ENCODE peak calls at places on chromosome 3, in ten cellular contexts. G, W, S, B, P, F, T, Y, V and Z are unnamed samples.

GRCh38 chr3:136305879-136306278 is 55.7 kb downstream of the PCCB start:
- DNase-seq in G (peak), W (no peak), S (no peak), B (no peak), P (no peak), F (no peak), T (peak), Y (no peak), V (no peak), Z (no peak)

GRCh38 chr3:190384241-190384863 is 3.6 kb upstream of the CLDN16 start:
- DNase-seq in G (peak), W (peak), S (peak), B (peak), P (no peak), F (no peak), T (peak), Y (no peak), V (peak), Z (no peak)

GRCh38 chr3:119529883-119530282 is 29.5 kb downstream of the CD80 start:
- DNase-seq in G (peak), W (peak), S (no peak), B (no peak), P (no peak), F (no peak), T (no peak), Y (no peak), V (no peak), Z (no peak)

GRCh38 chr3:186514296-186515002 is 29.7 kb downstream of the CRYGS start:
- DNase-seq in G (no peak), W (no peak), S (peak), B (no peak), P (no peak), F (no peak), T (no peak), Y (no peak), V (no peak), Z (no peak)

GRCh38 chr3:174495928-174496327 is 363.2 kb upstream of the NAALADL2 start:
- DNase-seq in G (peak), W (no peak), S (no peak), B (no peak), P (no peak), F (no peak), T (no peak), Y (no peak), V (no peak), Z (no peak)

GRCh38 chr3:50665603-50666115 is 9.1 kb upstream of the DOCK3 start:
- DNase-seq in G (no peak), W (no peak), S (no peak), B (no peak), P (no peak), F (no peak), T (no peak), Y (no peak), V (no peak), Z (no peak)

GRCh38 chr3:146125946-146126345 is 35.0 kb downstream of the PLOD2 start:
- DNase-seq in G (peak), W (peak), S (no peak), B (no peak), P (no peak), F (no peak), T (no peak), Y (no peak), V (no peak), Z (no peak)

GRCh38 chr3:97835761-97836160 is 13.9 kb downstream of the CRYBG3 start:
- DNase-seq in G (peak), W (peak), S (no peak), B (no peak), P (no peak), F (no peak), T (no peak), Y (no peak), V (no peak), Z (no peak)

GRCh38 chr3:161920196-161920595 is 423.6 kb downstream of the OTOL1 start:
- DNase-seq in G (no peak), W (no peak), S (no peak), B (no peak), P (no peak), F (no peak), T (no peak), Y (no peak), V (no peak), Z (no peak)

GRCh38 chr3:41000471-41000870 is 198.8 kb upstream of the CTNNB1 start:
- DNase-seq in G (peak), W (no peak), S (no peak), B (peak), P (no peak), F (no peak), T (no peak), Y (no peak), V (no peak), Z (no peak)

GRCh38 chr3:51819709-51820406 is 40.8 kb upstream of the IQCF6 start:
- DNase-seq in G (no peak), W (no peak), S (peak), B (no peak), P (no peak), F (peak), T (no peak), Y (no peak), V (no peak), Z (no peak)

GRCh38 chr3:161295325-161295724 is 74.2 kb downstream of the NMD3 start:
- DNase-seq in G (peak), W (no peak), S (no peak), B (no peak), P (no peak), F (no peak), T (no peak), Y (no peak), V (no peak), Z (no peak)

GRCh38 chr3:159922861-159923312 is 65.7 kb upstream of the IL12A start:
- DNase-seq in G (no peak), W (no peak), S (no peak), B (no peak), P (no peak), F (no peak), T (no peak), Y (no peak), V (no peak), Z (no peak)

GRCh38 chr3:154931484-154931883 is 148.6 kb upstream of the MME start:
- DNase-seq in G (peak), W (peak), S (no peak), B (peak), P (no peak), F (no peak), T (no peak), Y (no peak), V (no peak), Z (no peak)

GRCh38 chr3:46649436-46649835 is 37.1 kb downstream of the FAM240A start:
- DNase-seq in G (no peak), W (no peak), S (no peak), B (no peak), P (no peak), F (no peak), T (no peak), Y (no peak), V (no peak), Z (no peak)

GRCh38 chr3:15467227-15468181 is 40.1 kb downstream of the EAF1 start:
- DNase-seq in G (no peak), W (no peak), S (no peak), B (no peak), P (no peak), F (no peak), T (no peak), Y (no peak), V (no peak), Z (no peak)

GRCh38 chr3:14791343-14791945 is 27.3 kb upstream of the FGD5 start:
- DNase-seq in G (peak), W (no peak), S (peak), B (peak), P (peak), F (peak), T (peak), Y (peak), V (peak), Z (peak)

GRCh38 chr3:194543550-194543949 is 56.7 kb upstream of the ATP13A3 start:
- DNase-seq in G (no peak), W (no peak), S (no peak), B (no peak), P (no peak), F (no peak), T (no peak), Y (no peak), V (no peak), Z (no peak)

GRCh38 chr3:185335799-185336198 is 27.1 kb upstream of the MAP3K13 start:
- DNase-seq in G (peak), W (peak), S (no peak), B (no peak), P (no peak), F (no peak), T (no peak), Y (no peak), V (no peak), Z (no peak)

GRCh38 chr3:117105650-117106049 is 396.1 kb downstream of the TUSC7 start:
- DNase-seq in G (peak), W (peak), S (no peak), B (no peak), P (no peak), F (no peak), T (no peak), Y (no peak), V (no peak), Z (no peak)

GRCh38 chr3:127182848-127183714 is 9.8 kb upstream of the PRR23E start:
- DNase-seq in G (no peak), W (no peak), S (peak), B (no peak), P (no peak), F (no peak), T (no peak), Y (no peak), V (no peak), Z (no peak)

GRCh38 chr3:127745656-127746399 is 73.1 kb downstream of the ABTB1 start:
- DNase-seq in G (no peak), W (no peak), S (no peak), B (no peak), P (no peak), F (no peak), T (no peak), Y (no peak), V (no peak), Z (no peak)

GRCh38 chr3:172844428-172844827 is 93.9 kb downstream of the ECT2 start:
- DNase-seq in G (no peak), W (no peak), S (no peak), B (no peak), P (no peak), F (no peak), T (no peak), Y (no peak), V (no peak), Z (no peak)

GRCh38 chr3:35965908-35966307 is 326.6 kb downstream of the ARPP21 start:
- DNase-seq in G (peak), W (peak), S (no peak), B (peak), P (no peak), F (no peak), T (peak), Y (no peak), V (no peak), Z (no peak)

GRCh38 chr3:101281616-101282015 is 38.8 kb downstream of the IMPG2 start:
- DNase-seq in G (peak), W (no peak), S (no peak), B (no peak), P (no peak), F (no peak), T (no peak), Y (no peak), V (no peak), Z (no peak)

GRCh38 chr3:50154476-50154839 is 666 bp upstream of the SEMA3F start:
- DNase-seq in G (no peak), W (no peak), S (no peak), B (no peak), P (no peak), F (no peak), T (no peak), Y (no peak), V (no peak), Z (no peak)

GRCh38 chr3:14508966-14509795 is 31.0 kb downstream of the GRIP2 start:
- DNase-seq in G (no peak), W (no peak), S (peak), B (peak), P (peak), F (peak), T (peak), Y (peak), V (peak), Z (peak)

DNA sequence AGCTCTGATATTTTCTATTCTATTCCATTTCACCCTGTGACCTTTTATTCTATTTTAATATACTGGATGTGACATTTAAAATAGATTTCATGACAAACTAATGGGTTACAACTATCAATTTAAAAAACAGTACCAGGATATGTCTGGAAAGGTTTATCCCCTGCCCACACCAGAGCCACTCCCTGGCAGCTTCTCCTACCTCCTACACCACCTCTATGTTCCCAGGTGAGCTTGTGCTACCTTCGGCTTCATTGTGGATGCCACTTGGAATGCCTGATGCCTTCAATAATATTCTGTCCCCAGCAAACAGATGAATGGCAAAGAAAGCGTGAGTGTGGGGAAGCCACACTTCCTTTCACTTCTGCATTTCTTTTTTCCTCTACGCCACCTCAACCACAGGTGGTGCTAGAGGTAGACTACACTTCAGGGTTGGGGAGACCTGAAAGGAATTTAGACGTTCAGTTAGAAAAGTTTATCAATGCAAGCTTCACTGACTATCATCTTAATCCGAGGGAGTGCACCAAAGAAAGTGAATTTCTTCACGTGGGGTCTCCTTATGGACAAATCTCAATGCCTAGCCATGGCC is 213.0 kb downstream of the SSR3 start:
- DNase-seq in G (no peak), W (no peak), S (no peak), B (no peak), P (no peak), F (no peak), T (peak), Y (no peak), V (no peak), Z (no peak)
- TF ChIP-seq CTCF in G (no peak), W (no peak), S (peak), B (no peak), P (no peak), F (no peak), T (peak), Y (no peak), V (no peak), Z (no peak)

DNA sequence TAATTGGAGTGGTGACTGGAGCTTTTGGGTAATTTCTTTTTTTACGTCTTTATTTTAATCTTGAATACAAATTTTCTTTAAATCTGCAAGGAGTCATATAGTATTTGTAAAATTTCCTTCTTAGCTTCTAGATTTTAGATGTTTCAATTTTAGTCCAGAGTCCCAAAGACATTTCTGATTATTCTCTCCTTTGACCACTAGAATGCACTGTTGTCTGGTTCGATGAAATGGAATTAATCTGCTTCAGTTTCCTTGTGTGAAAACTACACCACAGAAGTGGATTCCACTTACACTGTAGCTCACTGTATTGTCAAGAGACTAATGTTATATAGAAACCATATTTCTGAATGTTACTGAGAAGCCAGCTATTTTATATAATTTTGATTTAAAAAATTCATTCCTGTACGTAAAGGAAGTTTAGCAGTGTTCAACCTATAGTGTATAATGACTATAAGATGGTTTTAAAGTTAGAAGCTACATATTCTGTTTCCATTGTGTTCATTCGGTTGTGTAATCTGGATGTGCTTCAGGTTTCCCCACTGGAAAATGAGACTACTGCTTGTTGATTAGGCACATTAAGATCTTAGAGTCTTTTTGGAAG is 6.1 kb downstream of the GRAMD1C start:
- DNase-seq in G (peak), W (no peak), S (no peak), B (no peak), P (no peak), F (no peak), T (peak), Y (no peak), V (no peak), Z (no peak)
- TF ChIP-seq CTCF in G (peak), W (peak), S (peak), B (peak), P (peak), F (peak), T (peak), Y (peak), V (peak), Z (peak)

GRCh38 chr3:76753599-76753998 is 286.3 kb upstream of the ROBO2 start:
- DNase-seq in G (no peak), W (no peak), S (no peak), B (no peak), P (no peak), F (no peak), T (peak), Y (no peak), V (no peak), Z (no peak)
- TF ChIP-seq CTCF in G (peak), W (no peak), S (peak), B (no peak), P (no peak), F (peak), T (peak), Y (no peak), V (peak), Z (peak)

DNA sequence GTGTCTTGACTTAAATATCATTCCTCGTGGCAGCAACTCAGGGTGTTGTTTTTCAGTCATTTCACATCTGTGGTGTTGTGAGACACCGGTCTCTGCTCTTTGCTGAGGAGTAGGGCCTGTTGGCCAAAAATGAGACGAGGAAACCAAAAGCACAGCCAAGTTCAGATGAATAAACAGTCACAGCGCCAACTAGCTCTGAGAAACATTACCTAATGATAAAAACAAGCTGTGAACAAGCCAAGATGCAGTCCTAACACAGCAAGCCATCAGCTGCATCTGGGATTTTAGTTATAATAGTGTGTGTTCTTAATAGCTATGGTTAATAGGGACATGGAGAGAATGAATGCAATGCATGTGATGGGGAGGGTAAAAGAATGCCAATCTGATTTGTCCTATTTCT is 843.4 kb upstream of the DPPA4 start:
- DNase-seq in G (peak), W (peak), S (no peak), B (peak), P (peak), F (no peak), T (no peak), Y (no peak), V (no peak), Z (no peak)
- TF ChIP-seq CTCF in G (no peak), W (no peak), S (no peak), B (no peak), P (peak), F (no peak), T (no peak), Y (no peak), V (no peak), Z (no peak)

DNA sequence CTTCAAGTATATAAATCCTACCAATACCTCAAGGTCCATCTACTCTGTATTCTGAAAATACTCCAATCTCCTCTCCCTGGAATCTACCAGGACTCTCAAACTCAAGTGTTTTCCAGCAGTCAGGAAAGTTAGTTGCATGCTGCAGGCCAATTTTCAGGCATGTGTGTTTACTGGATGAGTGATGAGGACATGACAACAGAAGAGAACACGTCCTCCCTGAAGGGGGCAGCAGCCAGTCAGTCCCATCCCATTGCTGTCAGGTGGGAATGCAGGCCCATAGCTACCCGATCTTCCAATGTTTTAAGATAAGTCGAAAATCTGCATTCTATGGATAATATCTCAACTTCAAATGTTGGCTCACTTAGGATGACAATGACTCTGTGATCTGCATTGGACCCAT is 496.2 kb downstream of the FHIT start:
- DNase-seq in G (no peak), W (no peak), S (peak), B (no peak), P (no peak), F (peak), T (no peak), Y (no peak), V (no peak), Z (no peak)
- TF ChIP-seq CTCF in G (no peak), W (peak), S (peak), B (no peak), P (peak), F (peak), T (peak), Y (no peak), V (no peak), Z (peak)

GRCh38 chr3:152539191-152539764 is 270.5 kb downstream of the MBNL1 start:
- DNase-seq in G (no peak), W (no peak), S (no peak), B (no peak), P (no peak), F (no peak), T (no peak), Y (no peak), V (no peak), Z (no peak)
- TF ChIP-seq CTCF in G (no peak), W (no peak), S (peak), B (no peak), P (no peak), F (no peak), T (peak), Y (no peak), V (no peak), Z (no peak)

GRCh38 chr3:66149269-66149668 is 71.5 kb upstream of the SLC25A26 start:
- DNase-seq in G (no peak), W (no peak), S (no peak), B (no peak), P (no peak), F (no peak), T (no peak), Y (no peak), V (no peak), Z (no peak)
- TF ChIP-seq CTCF in G (no peak), W (no peak), S (no peak), B (no peak), P (no peak), F (no peak), T (no peak), Y (no peak), V (no peak), Z (no peak)

GRCh38 chr3:38837358-38837757 is 21.3 kb upstream of the SCN10A start:
- DNase-seq in G (no peak), W (no peak), S (no peak), B (no peak), P (no peak), F (no peak), T (no peak), Y (no peak), V (no peak), Z (no peak)

GRCh38 chr3:38836561-38836960 is 20.5 kb upstream of the SCN10A start:
- DNase-seq in G (no peak), W (no peak), S (no peak), B (no peak), P (no peak), F (no peak), T (no peak), Y (no peak), V (no peak), Z (no peak)

GRCh38 chr3:38843898-38844297 is 27.9 kb upstream of the SCN10A start:
- DNase-seq in G (peak), W (peak), S (no peak), B (no peak), P (no peak), F (no peak), T (no peak), Y (no peak), V (no peak), Z (no peak)

GRCh38 chr3:38842266-38842965 is 26.4 kb upstream of the SCN10A start:
- DNase-seq in G (no peak), W (no peak), S (no peak), B (no peak), P (no peak), F (no peak), T (no peak), Y (no peak), V (no peak), Z (no peak)

DNA sequence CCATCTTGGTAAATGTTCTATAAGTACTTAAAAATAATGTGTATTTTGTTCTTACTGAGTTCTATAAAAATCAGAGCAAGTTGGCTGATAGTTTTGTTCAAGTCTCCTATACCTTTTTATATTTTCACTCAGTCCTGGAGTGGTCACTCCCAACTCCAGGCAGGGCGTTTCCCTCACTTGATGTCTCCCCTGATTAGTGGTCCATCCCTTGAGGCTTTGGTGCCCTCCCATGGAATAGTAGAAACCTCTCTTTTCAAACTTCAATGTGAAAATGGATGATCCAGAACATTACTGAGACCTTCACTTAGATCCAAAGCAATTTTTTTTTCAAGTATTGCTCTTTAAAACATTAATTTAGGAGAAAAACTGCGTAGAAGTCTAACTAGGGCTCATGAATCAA is 25.0 kb upstream of the SCN10A start:
- DNase-seq in G (no peak), W (no peak), S (no peak), B (no peak), P (no peak), F (no peak), T (no peak), Y (no peak), V (no peak), Z (no peak)
- TF ChIP-seq CTCF in G (peak), W (no peak), S (peak), B (no peak), P (peak), F (no peak), T (no peak), Y (no peak), V (no peak), Z (no peak)

GRCh38 chr3:10709110-10709781 is 106.8 kb upstream of the SLC6A11 start:
- DNase-seq in G (no peak), W (no peak), S (no peak), B (no peak), P (no peak), F (no peak), T (no peak), Y (no peak), V (no peak), Z (no peak)
- TF ChIP-seq CTCF in G (no peak), W (no peak), S (no peak), B (no peak), P (no peak), F (no peak), T (no peak), Y (no peak), V (no peak), Z (no peak)